ENCODE peak calls at places on chromosome 6, in ten cellular contexts. One of them, this sample, is unnamed.

GRCh38 chr6:20313086-20313485 is 88.6 kb upstream of the E2F3 start:
- DNase-seq in pancreas: no peak
- DNase-seq in BJ: no peak
- DNase-seq in IMR-90: no peak
- DNase-seq in fibroblast of lung: no peak
- DNase-seq in stomach: no peak
- DNase-seq in A549: no peak
- DNase-seq in heart left ventricle: no peak
- DNase-seq in HL-60: peak; percentile 6
- DNase-seq in osteoblast: no peak
- DNase-seq in this sample: no peak

GRCh38 chr6:103140308-103141027 is 1719.3 kb downstream of the HACE1 start:
- DNase-seq in pancreas: no peak
- DNase-seq in BJ: no peak
- DNase-seq in IMR-90: no peak
- DNase-seq in fibroblast of lung: no peak
- DNase-seq in stomach: no peak
- DNase-seq in A549: no peak
- DNase-seq in heart left ventricle: no peak
- DNase-seq in HL-60: no peak
- DNase-seq in osteoblast: no peak
- DNase-seq in this sample: peak; percentile 31

GRCh38 chr6:111734068-111734825 is 128.6 kb upstream of the TRAF3IP2 start:
- DNase-seq in pancreas: no peak
- DNase-seq in BJ: no peak
- DNase-seq in IMR-90: peak; percentile 40
- DNase-seq in fibroblast of lung: peak; percentile 17
- DNase-seq in stomach: no peak
- DNase-seq in A549: no peak
- DNase-seq in heart left ventricle: no peak
- DNase-seq in HL-60: no peak
- DNase-seq in osteoblast: no peak
- DNase-seq in this sample: no peak

GRCh38 chr6:159256128-159256527 is 86.9 kb downstream of the FNDC1 start:
- DNase-seq in pancreas: no peak
- DNase-seq in BJ: no peak
- DNase-seq in IMR-90: no peak
- DNase-seq in fibroblast of lung: no peak
- DNase-seq in stomach: no peak
- DNase-seq in A549: no peak
- DNase-seq in heart left ventricle: no peak
- DNase-seq in HL-60: no peak
- DNase-seq in osteoblast: no peak
- DNase-seq in this sample: no peak

GRCh38 chr6:42368156-42368555 is 83.6 kb downstream of the TRERF1 start:
- DNase-seq in pancreas: no peak
- DNase-seq in BJ: no peak
- DNase-seq in IMR-90: no peak
- DNase-seq in fibroblast of lung: no peak
- DNase-seq in stomach: no peak
- DNase-seq in A549: no peak
- DNase-seq in heart left ventricle: no peak
- DNase-seq in HL-60: no peak
- DNase-seq in osteoblast: no peak
- DNase-seq in this sample: no peak

GRCh38 chr6:158761746-158762145 is 57.4 kb downstream of the EZR start:
- DNase-seq in pancreas: no peak
- DNase-seq in BJ: no peak
- DNase-seq in IMR-90: no peak
- DNase-seq in fibroblast of lung: no peak
- DNase-seq in stomach: no peak
- DNase-seq in A549: no peak
- DNase-seq in heart left ventricle: no peak
- DNase-seq in HL-60: no peak
- DNase-seq in osteoblast: peak; percentile 84
- DNase-seq in this sample: no peak

GRCh38 chr6:3825331-3825831 is 23.8 kb upstream of the FAM50B start:
- DNase-seq in pancreas: no peak
- DNase-seq in BJ: no peak
- DNase-seq in IMR-90: peak; percentile 32
- DNase-seq in fibroblast of lung: peak; percentile 68
- DNase-seq in stomach: peak; percentile 49
- DNase-seq in A549: no peak
- DNase-seq in heart left ventricle: peak; percentile 53
- DNase-seq in HL-60: no peak
- DNase-seq in osteoblast: peak; percentile 80
- DNase-seq in this sample: peak; percentile 69

GRCh38 chr6:135212935-135213334 is 31.8 kb downstream of the MYB start:
- DNase-seq in pancreas: no peak
- DNase-seq in BJ: peak; percentile 26
- DNase-seq in IMR-90: peak; percentile 75
- DNase-seq in fibroblast of lung: peak; percentile 62
- DNase-seq in stomach: no peak
- DNase-seq in A549: no peak
- DNase-seq in heart left ventricle: no peak
- DNase-seq in HL-60: no peak
- DNase-seq in osteoblast: no peak
- DNase-seq in this sample: no peak

GRCh38 chr6:65113581-65113980 is 593.4 kb downstream of the EYS start:
- DNase-seq in pancreas: no peak
- DNase-seq in BJ: no peak
- DNase-seq in IMR-90: peak; percentile 5
- DNase-seq in fibroblast of lung: peak; percentile 4
- DNase-seq in stomach: no peak
- DNase-seq in A549: no peak
- DNase-seq in heart left ventricle: no peak
- DNase-seq in HL-60: no peak
- DNase-seq in osteoblast: no peak
- DNase-seq in this sample: no peak

GRCh38 chr6:106847116-106847515 is 127.4 kb downstream of the CD24 start:
- DNase-seq in pancreas: no peak
- DNase-seq in BJ: no peak
- DNase-seq in IMR-90: no peak
- DNase-seq in fibroblast of lung: no peak
- DNase-seq in stomach: no peak
- DNase-seq in A549: no peak
- DNase-seq in heart left ventricle: no peak
- DNase-seq in HL-60: no peak
- DNase-seq in osteoblast: no peak
- DNase-seq in this sample: no peak

GRCh38 chr6:79762370-79762769 is 131.2 kb downstream of the SH3BGRL2 start:
- DNase-seq in pancreas: no peak
- DNase-seq in BJ: no peak
- DNase-seq in IMR-90: no peak
- DNase-seq in fibroblast of lung: peak; percentile 5
- DNase-seq in stomach: no peak
- DNase-seq in A549: no peak
- DNase-seq in heart left ventricle: no peak
- DNase-seq in HL-60: no peak
- DNase-seq in osteoblast: no peak
- DNase-seq in this sample: no peak

GRCh38 chr6:2245954-2246863 is 804 bp upstream of the GMDS start:
- DNase-seq in pancreas: peak; percentile 93
- DNase-seq in BJ: no peak
- DNase-seq in IMR-90: peak; percentile 62
- DNase-seq in fibroblast of lung: peak; percentile 60
- DNase-seq in stomach: peak; percentile 93
- DNase-seq in A549: peak; percentile 38
- DNase-seq in heart left ventricle: peak; percentile 45
- DNase-seq in HL-60: peak; percentile 48
- DNase-seq in osteoblast: peak; percentile 88
- DNase-seq in this sample: peak; percentile 74

GRCh38 chr6:150269857-150270223 is 99.0 kb upstream of the IYD start:
- DNase-seq in pancreas: peak; percentile 17
- DNase-seq in BJ: no peak
- DNase-seq in IMR-90: peak; percentile 36
- DNase-seq in fibroblast of lung: peak; percentile 96
- DNase-seq in stomach: no peak
- DNase-seq in A549: peak; percentile 46
- DNase-seq in heart left ventricle: no peak
- DNase-seq in HL-60: no peak
- DNase-seq in osteoblast: no peak
- DNase-seq in this sample: no peak

GRCh38 chr6:136405410-136406029 is 115.9 kb upstream of the BCLAF1 start:
- DNase-seq in pancreas: no peak
- DNase-seq in BJ: no peak
- DNase-seq in IMR-90: no peak
- DNase-seq in fibroblast of lung: no peak
- DNase-seq in stomach: no peak
- DNase-seq in A549: no peak
- DNase-seq in heart left ventricle: no peak
- DNase-seq in HL-60: no peak
- DNase-seq in osteoblast: no peak
- DNase-seq in this sample: peak; percentile 51

GRCh38 chr6:27893836-27894807 is 18.1 kb downstream of the OR2B2 start:
- DNase-seq in pancreas: peak; percentile 83
- DNase-seq in BJ: peak; percentile 74
- DNase-seq in IMR-90: peak; percentile 94
- DNase-seq in fibroblast of lung: peak; percentile 94
- DNase-seq in stomach: peak; percentile 81
- DNase-seq in A549: peak; percentile 56
- DNase-seq in heart left ventricle: peak; percentile 88
- DNase-seq in HL-60: peak; percentile 84
- DNase-seq in osteoblast: peak; percentile 65
- DNase-seq in this sample: peak; percentile 83

DNA sequence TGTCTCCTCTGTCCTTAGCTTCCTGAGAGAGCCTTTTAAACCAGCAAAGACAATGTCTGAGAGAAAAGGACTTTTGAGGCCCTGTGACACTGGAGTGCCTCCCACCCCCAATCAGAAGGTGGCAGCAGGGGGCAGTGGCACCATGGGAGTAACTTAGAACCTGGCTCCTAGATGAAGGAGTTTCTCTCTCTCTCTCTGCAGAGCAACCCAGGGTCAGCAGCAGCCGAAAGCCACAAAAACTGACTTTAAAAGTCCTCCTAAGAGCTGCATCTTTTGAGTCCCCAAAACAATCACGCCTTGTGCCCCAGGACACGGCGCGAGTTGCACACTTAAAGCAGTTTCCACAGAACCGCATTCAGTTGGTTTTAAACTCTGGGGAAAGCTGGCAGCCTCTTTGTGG is 5.3 kb upstream of the TCP11 start:
- DNase-seq in pancreas: no peak
- DNase-seq in BJ: no peak
- DNase-seq in IMR-90: peak; percentile 55
- DNase-seq in fibroblast of lung: peak; percentile 45
- DNase-seq in stomach: peak; percentile 73
- DNase-seq in A549: peak; percentile 35
- DNase-seq in heart left ventricle: peak; percentile 51
- DNase-seq in HL-60: no peak
- DNase-seq in osteoblast: peak; percentile 89
- DNase-seq in this sample: peak; percentile 59
- TF ChIP-seq CTCF in pancreas: no peak
- TF ChIP-seq CTCF in BJ: peak; percentile 74
- TF ChIP-seq CTCF in IMR-90: peak; percentile 76
- TF ChIP-seq CTCF in fibroblast of lung: peak; percentile 62
- TF ChIP-seq CTCF in stomach: peak; percentile 58
- TF ChIP-seq CTCF in A549: peak; percentile 67
- TF ChIP-seq CTCF in heart left ventricle: peak; percentile 47
- TF ChIP-seq CTCF in HL-60: peak; percentile 8
- TF ChIP-seq CTCF in osteoblast: peak; percentile 76
- TF ChIP-seq CTCF in this sample: peak; percentile 55

GRCh38 chr6:38279423-38279822 is 360.3 kb downstream of the BTBD9 start:
- DNase-seq in pancreas: no peak
- DNase-seq in BJ: no peak
- DNase-seq in IMR-90: no peak
- DNase-seq in fibroblast of lung: no peak
- DNase-seq in stomach: no peak
- DNase-seq in A549: no peak
- DNase-seq in heart left ventricle: no peak
- DNase-seq in HL-60: no peak
- DNase-seq in osteoblast: peak; percentile 17
- DNase-seq in this sample: no peak
- TF ChIP-seq CTCF in pancreas: no peak
- TF ChIP-seq CTCF in BJ: peak; percentile 24
- TF ChIP-seq CTCF in IMR-90: peak; percentile 33
- TF ChIP-seq CTCF in fibroblast of lung: no peak
- TF ChIP-seq CTCF in stomach: no peak
- TF ChIP-seq CTCF in A549: no peak
- TF ChIP-seq CTCF in heart left ventricle: no peak
- TF ChIP-seq CTCF in HL-60: no peak
- TF ChIP-seq CTCF in osteoblast: peak; percentile 31
- TF ChIP-seq CTCF in this sample: peak; percentile 13

GRCh38 chr6:161838306-161839035 is 564.6 kb upstream of the AGPAT4 start:
- DNase-seq in pancreas: no peak
- DNase-seq in BJ: no peak
- DNase-seq in IMR-90: no peak
- DNase-seq in fibroblast of lung: no peak
- DNase-seq in stomach: peak; percentile 42
- DNase-seq in A549: no peak
- DNase-seq in heart left ventricle: no peak
- DNase-seq in HL-60: no peak
- DNase-seq in osteoblast: no peak
- DNase-seq in this sample: no peak

GRCh38 chr6:161837854-161838253 is 564.0 kb upstream of the AGPAT4 start:
- DNase-seq in pancreas: no peak
- DNase-seq in BJ: no peak
- DNase-seq in IMR-90: no peak
- DNase-seq in fibroblast of lung: peak; percentile 62
- DNase-seq in stomach: no peak
- DNase-seq in A549: no peak
- DNase-seq in heart left ventricle: no peak
- DNase-seq in HL-60: no peak
- DNase-seq in osteoblast: no peak
- DNase-seq in this sample: no peak

GRCh38 chr6:161837449-161837735 is 563.5 kb upstream of the AGPAT4 start:
- DNase-seq in pancreas: no peak
- DNase-seq in BJ: no peak
- DNase-seq in IMR-90: no peak
- DNase-seq in fibroblast of lung: no peak
- DNase-seq in stomach: no peak
- DNase-seq in A549: no peak
- DNase-seq in heart left ventricle: no peak
- DNase-seq in HL-60: no peak
- DNase-seq in osteoblast: no peak
- DNase-seq in this sample: no peak

GRCh38 chr6:161835426-161836029 is 561.7 kb upstream of the AGPAT4 start:
- DNase-seq in pancreas: no peak
- DNase-seq in BJ: no peak
- DNase-seq in IMR-90: no peak
- DNase-seq in fibroblast of lung: no peak
- DNase-seq in stomach: no peak
- DNase-seq in A549: no peak
- DNase-seq in heart left ventricle: no peak
- DNase-seq in HL-60: no peak
- DNase-seq in osteoblast: no peak
- DNase-seq in this sample: no peak

GRCh38 chr6:161836643-161837448 is 563.0 kb upstream of the AGPAT4 start:
- DNase-seq in pancreas: no peak
- DNase-seq in BJ: no peak
- DNase-seq in IMR-90: no peak
- DNase-seq in fibroblast of lung: peak; percentile 31
- DNase-seq in stomach: no peak
- DNase-seq in A549: no peak
- DNase-seq in heart left ventricle: no peak
- DNase-seq in HL-60: no peak
- DNase-seq in osteoblast: no peak
- DNase-seq in this sample: no peak
- TF ChIP-seq CTCF in pancreas: peak; percentile 41
- TF ChIP-seq CTCF in BJ: no peak
- TF ChIP-seq CTCF in IMR-90: no peak
- TF ChIP-seq CTCF in fibroblast of lung: no peak
- TF ChIP-seq CTCF in stomach: peak; percentile 33
- TF ChIP-seq CTCF in A549: peak; percentile 58
- TF ChIP-seq CTCF in heart left ventricle: no peak
- TF ChIP-seq CTCF in HL-60: no peak
- TF ChIP-seq CTCF in osteoblast: no peak
- TF ChIP-seq CTCF in this sample: no peak

GRCh38 chr6:62283828-62284411 is 2.1 kb downstream of the KHDRBS2 start:
- DNase-seq in pancreas: no peak
- DNase-seq in BJ: no peak
- DNase-seq in IMR-90: peak; percentile 0
- DNase-seq in fibroblast of lung: peak; percentile 0
- DNase-seq in stomach: no peak
- DNase-seq in A549: peak; percentile 0
- DNase-seq in heart left ventricle: no peak
- DNase-seq in HL-60: no peak
- DNase-seq in osteoblast: no peak
- DNase-seq in this sample: no peak
- TF ChIP-seq CTCF in pancreas: peak; percentile 22
- TF ChIP-seq CTCF in BJ: peak; percentile 36
- TF ChIP-seq CTCF in IMR-90: peak; percentile 39
- TF ChIP-seq CTCF in fibroblast of lung: no peak
- TF ChIP-seq CTCF in stomach: peak; percentile 42
- TF ChIP-seq CTCF in A549: peak; percentile 27
- TF ChIP-seq CTCF in heart left ventricle: peak; percentile 20
- TF ChIP-seq CTCF in HL-60: no peak
- TF ChIP-seq CTCF in osteoblast: peak; percentile 20
- TF ChIP-seq CTCF in this sample: peak; percentile 64

This sample was measured in lower lobe of right lung.